ENCODE peak calls at places on chromosomes 16 and 17, in five cellular contexts. J is endothelial cell, W is ELR, I is progenitor cell of endocrine pancreas, E is right lobe of liver. Z is an unnamed sample.

GRCh38 chr16:22092143-22092933 is at the start of gene VWA3A:
- DNase-seq in I (no peak), W (peak), E (no peak), J (peak), Z (no peak)

GRCh38 chr16:66814734-66815133 is 13.3 kb upstream of the TERB1 start:
- DNase-seq in J (no peak), E (no peak), W (no peak), I (no peak), Z (no peak)

GRCh38 chr17:41784207-41784744 is 2.2 kb downstream of the JUP start:
- DNase-seq in E (no peak), W (peak), I (no peak), J (no peak), Z (no peak)

GRCh38 chr17:11006530-11006929 is 168.6 kb upstream of the PIRT start:
- DNase-seq in J (no peak), W (no peak), I (no peak), E (no peak), Z (no peak)

GRCh38 chr17:7837375-7838290 is 3.6 kb downstream of the KDM6B start:
- DNase-seq in J (no peak), I (no peak), E (no peak), W (no peak), Z (no peak)

GRCh38 chr17:12744298-12744697 is 45.0 kb upstream of the ARHGAP44 start:
- DNase-seq in J (no peak), I (no peak), E (no peak), W (peak), Z (no peak)

GRCh38 chr17:48981927-48982539 is 13.6 kb upstream of the GIP start:
- DNase-seq in I (no peak), J (no peak), W (no peak), E (no peak), Z (no peak)

GRCh38 chr17:36947922-36948716 is 635 bp upstream of the AATF start:
- DNase-seq in E (no peak), J (no peak), W (no peak), I (no peak), Z (no peak)

GRCh38 chr16:15972046-15972868 is 22.8 kb downstream of the ABCC1 start:
- DNase-seq in E (no peak), J (no peak), W (peak), I (no peak), Z (no peak)

GRCh38 chr16:7487896-7488295 is 155.3 kb downstream of the RBFOX1 start:
- DNase-seq in E (no peak), J (no peak), I (no peak), W (no peak), Z (no peak)

GRCh38 chr17:17830740-17831207 is 6.0 kb downstream of the SREBF1 start:
- DNase-seq in W (no peak), J (no peak), E (peak), I (no peak), Z (no peak)

GRCh38 chr16:7246578-7246977 is 86.1 kb upstream of the RBFOX1 start:
- DNase-seq in E (no peak), W (no peak), J (no peak), I (peak), Z (no peak)

GRCh38 chr16:720507-720989 is 398 bp upstream of the ANTKMT start:
- DNase-seq in J (no peak), W (peak), I (no peak), E (no peak), Z (no peak)

GRCh38 chr17:81994593-81995462 is 17.4 kb downstream of the ASPSCR1 start:
- DNase-seq in I (no peak), J (no peak), W (no peak), E (peak), Z (no peak)

GRCh38 chr16:84749072-84749471 is 49.3 kb downstream of the USP10 start:
- DNase-seq in J (no peak), E (no peak), W (no peak), I (no peak), Z (no peak)

GRCh38 chr17:45366049-45366448 is 49.2 kb upstream of the MAP3K14 start:
- DNase-seq in I (no peak), W (no peak), E (no peak), J (no peak), Z (no peak)

GRCh38 chr16:21599994-21600773 is 807 bp downstream of the METTL9 start:
- DNase-seq in W (peak), E (no peak), J (no peak), I (no peak), Z (peak)

GRCh38 chr16:86061771-86062170 is 162.8 kb downstream of the IRF8 start:
- DNase-seq in I (no peak), W (no peak), J (no peak), E (peak), Z (no peak)

GRCh38 chr17:7238418-7239090 is 703 bp downstream of the PHF23 start:
- DNase-seq in E (no peak), J (no peak), W (peak), I (no peak), Z (no peak)

GRCh38 chr16:22424161-22424937 is 49.9 kb upstream of the CDR2 start:
- DNase-seq in J (no peak), I (no peak), E (no peak), W (no peak), Z (no peak)

GRCh38 chr16:89089142-89089541 is 4.5 kb upstream of the ACSF3 start:
- DNase-seq in I (no peak), J (no peak), W (no peak), E (no peak), Z (no peak)

GRCh38 chr16:87337247-87337646 is 20.1 kb upstream of the C16orf95 start:
- DNase-seq in E (peak), J (no peak), W (no peak), I (no peak), Z (no peak)

GRCh38 chr16:54403580-54403979 is 117.0 kb upstream of the IRX3 start:
- DNase-seq in E (no peak), I (no peak), W (no peak), J (no peak), Z (no peak)

Z was measured in GM12878.